ENCODE peak calls at places on chromosome 13, in five cellular contexts. T, N, V, F and K are unnamed samples.

GRCh38 chr13:95982144-95982543 is 71.1 kb downstream of the UGGT2 start:
- DNase-seq in T (no peak), N (no peak), V (no peak), F (no peak), K (no peak)

GRCh38 chr13:37403776-37404497 is 194.6 kb downstream of the POSTN start:
- DNase-seq in T (peak), N (peak), V (peak), F (no peak), K (no peak)

GRCh38 chr13:36848228-36848982 is 29.4 kb downstream of the RFXAP start:
- DNase-seq in T (no peak), N (no peak), V (no peak), F (peak), K (no peak)

GRCh38 chr13:65943024-65943423 is 1287.1 kb downstream of the PCDH9 start:
- DNase-seq in T (no peak), N (no peak), V (peak), F (no peak), K (no peak)

GRCh38 chr13:27599845-27600553 is 20.3 kb downstream of the LNX2 start:
- DNase-seq in T (peak), N (peak), V (peak), F (no peak), K (peak)

GRCh38 chr13:39422845-39423565 is 180.0 kb downstream of the LHFPL6 start:
- DNase-seq in T (no peak), N (no peak), V (no peak), F (no peak), K (no peak)

GRCh38 chr13:39455534-39456175 is 147.3 kb downstream of the LHFPL6 start:
- DNase-seq in T (no peak), N (peak), V (peak), F (no peak), K (no peak)

GRCh38 chr13:96238861-96239260 is 149.0 kb downstream of the HS6ST3 start:
- DNase-seq in T (peak), N (no peak), V (peak), F (no peak), K (no peak)

GRCh38 chr13:94673841-94674240 is 38.5 kb downstream of the SOX21 start:
- DNase-seq in T (peak), N (no peak), V (no peak), F (no peak), K (no peak)

GRCh38 chr13:74774252-74774651 is 640.0 kb upstream of the KLF12 start:
- DNase-seq in T (peak), N (no peak), V (peak), F (no peak), K (no peak)

GRCh38 chr13:24284876-24285275 is 24.5 kb upstream of the C1QTNF9 start:
- DNase-seq in T (no peak), N (no peak), V (peak), F (no peak), K (peak)

GRCh38 chr13:101799196-101799595 is 346.7 kb downstream of the ITGBL1 start:
- DNase-seq in T (no peak), N (no peak), V (no peak), F (no peak), K (no peak)

GRCh38 chr13:110445722-110446569 is 115.6 kb downstream of the RAB20 start:
- DNase-seq in T (peak), N (no peak), V (no peak), F (no peak), K (no peak)

GRCh38 chr13:23992722-23993438 is 95.6 kb upstream of the C1QTNF9B start:
- DNase-seq in T (no peak), N (no peak), V (no peak), F (no peak), K (no peak)

GRCh38 chr13:113777311-113778260 is 18.6 kb downstream of the TMEM255B start:
- DNase-seq in T (no peak), N (peak), V (peak), F (peak), K (peak)

GRCh38 chr13:110366733-110367132 is 59.6 kb downstream of the COL4A2 start:
- DNase-seq in T (no peak), N (no peak), V (no peak), F (no peak), K (no peak)

GRCh38 chr13:21012841-21013681 is 48.3 kb downstream of the LATS2 start:
- DNase-seq in T (no peak), N (no peak), V (peak), F (no peak), K (no peak)

GRCh38 chr13:102309110-102309509 is 92.7 kb downstream of the FGF14 start:
- DNase-seq in T (no peak), N (no peak), V (no peak), F (no peak), K (no peak)

GRCh38 chr13:48595330-48596127 is 58.2 kb upstream of the CYSLTR2 start:
- DNase-seq in T (peak), N (peak), V (peak), F (peak), K (no peak)

GRCh38 chr13:104593251-104593576 is 1527.0 kb upstream of the SLC10A2 start:
- DNase-seq in T (no peak), N (no peak), V (no peak), F (no peak), K (no peak)

GRCh38 chr13:26257049-26257448 is 3.1 kb downstream of the CDK8 start:
- DNase-seq in T (no peak), N (no peak), V (no peak), F (peak), K (no peak)

GRCh38 chr13:105921711-105922110 is 613.8 kb downstream of the EFNB2 start:
- DNase-seq in T (no peak), N (no peak), V (no peak), F (no peak), K (no peak)

GRCh38 chr13:101127741-101128353 is 288.5 kb downstream of the NALCN start:
- DNase-seq in T (peak), N (peak), V (peak), F (peak), K (no peak)

GRCh38 chr13:39347926-39348901 is 254.8 kb downstream of the LHFPL6 start:
- DNase-seq in T (no peak), N (no peak), V (no peak), F (no peak), K (no peak)

GRCh38 chr13:89740994-89741678 is 1606.4 kb upstream of the MIR17HG start:
- DNase-seq in T (no peak), N (no peak), V (no peak), F (no peak), K (peak)

GRCh38 chr13:96223231-96223630 is 133.3 kb downstream of the HS6ST3 start:
- DNase-seq in T (no peak), N (no peak), V (no peak), F (no peak), K (no peak)

GRCh38 chr13:86932935-86933334 is 738.2 kb upstream of the SLITRK5 start:
- DNase-seq in T (no peak), N (peak), V (peak), F (no peak), K (no peak)

GRCh38 chr13:40230833-40231266 is 435.6 kb downstream of the FOXO1 start:
- DNase-seq in T (no peak), N (peak), V (peak), F (no peak), K (peak)

GRCh38 chr13:35499131-35500051 is 22.9 kb upstream of the MAB21L1 start:
- DNase-seq in T (no peak), N (no peak), V (no peak), F (no peak), K (no peak)

GRCh38 chr13:114131581-114132418 is 623 bp downstream of the RASA3 start:
- DNase-seq in T (peak), N (no peak), V (peak), F (peak), K (peak)

GRCh38 chr13:48230541-48230940 is 2.5 kb upstream of the ITM2B start:
- DNase-seq in T (no peak), N (no peak), V (no peak), F (no peak), K (no peak)

GRCh38 chr13:73741742-73742141 is 392.5 kb downstream of the KLF12 start:
- DNase-seq in T (no peak), N (no peak), V (no peak), F (no peak), K (no peak)

GRCh38 chr13:109146912-109147624 is 517.7 kb downstream of the MYO16 start:
- DNase-seq in T (peak), N (peak), V (peak), F (no peak), K (no peak)

GRCh38 chr13:24985102-24985501 is 110.8 kb upstream of the PABPC3 start:
- DNase-seq in T (no peak), N (no peak), V (no peak), F (no peak), K (peak)

GRCh38 chr13:85286081-85286480 is 513.1 kb downstream of the SLITRK6 start:
- DNase-seq in T (no peak), N (no peak), V (peak), F (no peak), K (no peak)

GRCh38 chr13:101751488-101751887 is 299.0 kb downstream of the ITGBL1 start:
- DNase-seq in T (peak), N (peak), V (peak), F (no peak), K (no peak)

GRCh38 chr13:31947105-31947504 is 84.5 kb upstream of the FRY start:
- DNase-seq in T (no peak), N (peak), V (no peak), F (no peak), K (no peak)

GRCh38 chr13:113918580-113918979 is 54.7 kb upstream of the GAS6 start:
- DNase-seq in T (no peak), N (no peak), V (no peak), F (no peak), K (no peak)

GRCh38 chr13:78785764-78786163 is 126.8 kb upstream of the OBI1 start:
- DNase-seq in T (no peak), N (no peak), V (no peak), F (no peak), K (no peak)
- H2AFZ ChIP-seq in T (no peak), N (no peak), V (no peak), F (no peak), K (no peak)

DNA sequence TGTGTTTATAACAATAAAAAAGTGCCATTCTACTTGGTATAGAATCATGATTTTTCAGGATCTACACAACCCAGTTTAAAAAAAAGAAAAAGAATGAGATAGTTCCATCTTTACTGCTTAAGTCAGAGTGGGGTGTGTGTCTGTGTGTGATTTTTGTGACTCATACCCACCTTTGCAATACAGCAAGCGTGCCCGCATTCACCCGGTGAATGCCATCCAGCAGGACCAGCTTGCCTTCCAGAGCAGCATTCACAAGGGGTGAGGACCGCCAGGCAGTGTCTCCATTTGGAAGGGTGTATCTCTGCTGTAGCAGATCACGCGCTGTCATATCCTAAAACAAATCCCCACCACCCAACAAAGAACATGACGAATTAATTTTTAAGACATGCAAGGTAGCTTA is 127.7 kb downstream of the VWA8 start:
- DNase-seq in T (peak), N (no peak), V (peak), F (no peak), K (no peak)
- H3K4me3 ChIP-seq in T (no peak), N (no peak), V (no peak), F (no peak), K (no peak)

GRCh38 chr13:98142427-98143156 is at the start of gene FARP1:
- DNase-seq in T (peak), N (peak), V (peak), F (no peak), K (peak)

GRCh38 chr13:98143601-98144500 is 957 bp downstream of the FARP1 start:
- DNase-seq in T (peak), N (peak), V (peak), F (no peak), K (peak)

GRCh38 chr13:98143157-98143553 is 261 bp downstream of the FARP1 start:
- DNase-seq in T (no peak), N (no peak), V (no peak), F (no peak), K (no peak)

GRCh38 chr13:98141938-98142426 is 912 bp upstream of the FARP1 start:
- DNase-seq in T (no peak), N (peak), V (no peak), F (no peak), K (no peak)

DNA sequence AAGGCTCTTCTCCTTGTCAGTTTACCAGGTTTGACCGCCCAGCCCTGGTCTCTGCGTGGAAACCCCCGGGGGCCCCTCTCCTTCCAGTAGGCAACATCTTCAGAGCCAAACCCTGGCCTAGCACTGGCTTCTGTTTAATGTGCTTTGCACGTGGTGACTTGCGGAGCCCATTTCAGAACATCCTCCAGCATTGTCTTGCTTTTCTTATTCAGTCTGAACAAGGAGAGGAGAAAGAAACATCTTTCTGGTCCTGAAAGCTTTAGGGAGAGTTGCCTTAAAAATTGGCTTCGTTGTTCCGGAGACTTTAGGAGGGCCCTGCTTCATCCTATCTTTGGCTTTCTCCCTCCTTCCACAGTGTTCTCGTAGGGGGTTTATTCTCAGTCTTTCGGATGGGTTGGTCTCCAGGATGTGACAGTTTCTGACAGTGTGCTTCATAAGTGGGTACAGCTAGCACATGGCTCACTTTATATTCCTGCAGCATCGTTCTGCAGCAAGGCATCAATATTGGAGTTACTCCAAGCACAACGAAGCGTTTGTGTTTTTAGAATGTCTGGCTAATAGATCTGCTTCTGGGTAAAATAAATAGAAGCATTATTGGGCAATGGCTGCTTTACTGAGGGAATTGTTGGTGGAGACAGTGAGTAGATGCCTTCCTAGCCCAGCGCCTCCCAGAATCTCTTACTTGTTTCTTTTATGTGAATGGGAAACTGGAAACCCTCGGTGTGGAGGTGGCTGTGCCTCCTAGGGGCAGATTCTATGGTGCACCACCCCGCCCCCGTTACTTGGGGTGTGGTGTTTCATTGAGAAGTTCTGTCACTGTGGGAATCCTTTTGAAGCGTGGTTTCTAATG is 1.8 kb downstream of the FARP1 start:
- DNase-seq in T (peak), N (peak), V (peak), F (no peak), K (peak)
- H3K27ac ChIP-seq in T (no peak), N (no peak), V (peak), F (no peak), K (peak)

DNA sequence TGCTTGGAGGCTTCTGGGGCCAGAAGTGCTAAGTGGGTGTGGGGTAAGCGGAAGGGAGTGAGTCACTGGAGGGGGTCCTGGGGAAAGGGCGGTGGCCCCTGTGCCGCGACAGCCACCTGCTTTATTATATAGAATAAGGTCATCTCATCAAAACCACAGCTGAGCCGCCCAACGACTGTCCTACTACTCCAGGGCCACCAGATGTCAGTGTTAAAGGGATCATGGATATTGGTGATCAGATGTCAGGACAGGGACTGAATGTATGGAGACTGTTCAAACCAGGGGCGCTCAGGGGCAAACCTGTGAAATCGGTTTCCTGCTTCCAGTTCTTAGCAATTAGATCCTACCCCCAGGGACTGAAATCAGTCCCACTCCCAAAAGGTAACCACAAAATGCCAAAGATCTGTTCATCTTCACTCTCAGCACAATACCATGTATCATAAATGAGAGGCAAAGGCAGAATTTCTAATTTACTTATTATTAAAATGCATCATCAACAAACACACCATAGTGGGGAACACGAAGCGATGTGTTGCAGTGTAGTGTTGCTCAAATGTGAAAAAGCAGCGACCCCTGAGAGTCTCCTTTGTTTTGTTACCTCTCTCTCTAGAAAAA is 24.5 kb downstream of the ARL11 start:
- DNase-seq in T (no peak), N (peak), V (no peak), F (peak), K (peak)
- H2AFZ ChIP-seq in T (no peak), N (no peak), V (no peak), F (no peak), K (no peak)

DNA sequence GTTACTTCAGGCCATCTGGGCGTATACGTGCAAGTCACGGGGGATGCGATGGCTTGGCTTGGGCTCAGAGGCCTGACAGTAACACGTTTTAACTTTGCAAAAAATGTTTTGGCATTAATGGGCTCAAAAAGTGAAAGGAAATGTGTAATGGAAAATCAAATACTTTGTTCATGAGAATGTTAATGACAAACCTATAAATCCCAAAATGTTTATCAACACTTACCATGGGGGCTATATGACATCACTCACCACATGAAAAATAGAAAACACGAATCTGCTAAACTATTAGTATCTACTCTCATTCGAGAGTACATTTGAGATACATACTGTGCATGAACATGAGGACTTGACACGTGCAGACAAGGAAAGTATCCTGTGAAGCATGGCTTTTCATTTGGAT is 91.7 kb downstream of the FAM216B start:
- DNase-seq in T (no peak), N (peak), V (no peak), F (no peak), K (no peak)
- H3K4me3 ChIP-seq in T (no peak), N (no peak), V (no peak), F (no peak), K (no peak)

GRCh38 chr13:83815598-83815997 is 66.7 kb downstream of the SLITRK1 start:
- DNase-seq in T (no peak), N (no peak), V (no peak), F (no peak), K (no peak)
- H3K27ac ChIP-seq in T (no peak), N (no peak), V (no peak), F (no peak), K (no peak)

DNA sequence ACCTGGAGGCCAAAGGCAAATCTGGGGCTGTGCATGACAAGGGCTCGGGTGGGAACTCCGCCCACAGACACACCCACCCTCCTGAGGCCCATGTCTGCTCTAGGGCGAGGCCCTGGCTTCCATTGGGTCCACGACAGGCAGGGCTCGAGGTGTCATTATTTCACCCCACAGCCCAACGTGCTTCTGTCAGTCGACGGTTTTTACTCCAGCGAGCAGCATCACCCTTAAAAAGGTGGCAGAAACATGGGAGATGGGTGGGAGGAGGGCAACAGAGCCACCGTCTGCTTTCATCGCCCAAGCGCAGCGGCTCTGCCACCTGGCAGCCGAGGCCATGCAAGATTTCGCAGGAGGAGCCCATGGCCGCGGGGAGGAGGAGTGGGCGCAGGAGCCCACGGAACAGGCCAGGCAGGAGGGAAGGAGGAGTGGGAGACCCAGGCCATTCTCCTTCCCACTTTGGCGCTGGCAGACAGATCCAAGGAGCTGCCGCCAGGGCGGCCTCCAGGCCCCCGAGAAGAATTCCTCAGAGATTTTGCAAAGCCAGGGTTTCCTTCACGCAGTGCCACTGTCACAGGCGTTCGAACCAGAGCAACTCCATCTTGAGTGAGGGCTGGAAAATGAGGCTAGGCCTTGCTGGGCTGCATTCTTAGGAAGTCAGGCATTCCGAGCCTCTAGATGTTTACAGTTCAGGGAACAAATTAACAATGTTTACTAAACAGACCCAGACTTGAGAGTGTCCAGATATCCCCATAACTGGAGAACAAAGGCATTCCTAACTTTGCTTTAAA is 49.3 kb upstream of the TUBGCP3 start:
- DNase-seq in T (no peak), N (peak), V (no peak), F (no peak), K (no peak)
- H2AFZ ChIP-seq in T (no peak), N (no peak), V (no peak), F (no peak), K (no peak)

GRCh38 chr13:51066091-51066831 is 44.8 kb downstream of the C13orf42 start:
- DNase-seq in T (peak), N (peak), V (peak), F (peak), K (no peak)
- H3K4me3 ChIP-seq in T (no peak), N (no peak), V (no peak), F (no peak), K (peak)

GRCh38 chr13:44921478-44921877 is 67.8 kb downstream of the NUFIP1 start:
- DNase-seq in T (no peak), N (no peak), V (no peak), F (no peak), K (no peak)
- H3K27ac ChIP-seq in T (peak), N (no peak), V (peak), F (no peak), K (peak)